ENCODE peak calls at places on chromosome 18, in five cellular contexts. C is adrenal gland; F is SK-N-SH; L is effector CD4-positive, alpha-beta T cell; B is AG20443. Y is an unnamed sample.

GRCh38 chr18:74933930-74934329 is 275.0 kb downstream of the PTGR3 start:
- DNase-seq in F (no peak), L (no peak), B (no peak), C (no peak), Y (no peak)

GRCh38 chr18:5298156-5298852 is 2.8 kb upstream of the ZBTB14 start:
- DNase-seq in L (no peak), F (no peak), C (peak; percentile 29), B (no peak), Y (no peak)

GRCh38 chr18:26479065-26479685 is 69.2 kb downstream of the KCTD1 start:
- DNase-seq in C (no peak), B (no peak), F (no peak), L (no peak), Y (no peak)

GRCh38 chr18:48860276-48861180 is 90.2 kb downstream of the SMAD7 start:
- DNase-seq in B (no peak), C (no peak), F (peak; percentile 76), L (no peak), Y (no peak)

GRCh38 chr18:3821524-3821923 is 371.6 kb downstream of the TGIF1 start:
- DNase-seq in L (no peak), B (no peak), C (no peak), F (no peak), Y (no peak)

GRCh38 chr18:50748243-50749229 is 71.3 kb downstream of the MRO start:
- DNase-seq in C (no peak), F (no peak), B (no peak), L (no peak), Y (peak; percentile 51)

GRCh38 chr18:76654536-76654935 is 159.5 kb upstream of the ZNF516 start:
- DNase-seq in C (no peak), L (no peak), F (no peak), B (no peak), Y (no peak)

GRCh38 chr18:58997811-58998337 is 133.2 kb downstream of the ZNF532 start:
- DNase-seq in L (no peak), C (peak; percentile 27), B (peak; percentile 78), F (no peak), Y (no peak)

GRCh38 chr18:22559414-22560282 is 141.9 kb upstream of the CTAGE1 start:
- DNase-seq in C (peak; percentile 85), L (no peak), F (peak; percentile 74), B (peak; percentile 85), Y (peak; percentile 80)

GRCh38 chr18:47251289-47252120 is at the start of gene SKOR2:
- DNase-seq in B (peak; percentile 14), L (no peak), F (peak; percentile 74), C (no peak), Y (no peak)

GRCh38 chr18:79556829-79557585 is 122.6 kb upstream of the CTDP1 start:
- DNase-seq in B (no peak), F (no peak), C (no peak), L (no peak), Y (no peak)

GRCh38 chr18:75809392-75809791 is 381.9 kb upstream of the SMIM21 start:
- DNase-seq in B (no peak), L (no peak), C (no peak), F (no peak), Y (no peak)

GRCh38 chr18:111292-112014 is 46.9 kb upstream of the USP14 start:
- DNase-seq in C (peak; percentile 51), L (peak; percentile 58), F (peak; percentile 92), B (peak; percentile 88), Y (peak; percentile 78)

GRCh38 chr18:4353853-4354418 is 101.2 kb downstream of the DLGAP1 start:
- DNase-seq in L (no peak), F (no peak), B (no peak), C (no peak), Y (no peak)

GRCh38 chr18:26480897-26481795 is 67.2 kb downstream of the KCTD1 start:
- DNase-seq in C (peak; percentile 52), F (no peak), L (no peak), B (peak; percentile 72), Y (no peak)

GRCh38 chr18:365651-366050 is 97.8 kb upstream of the THOC1 start:
- DNase-seq in B (no peak), F (no peak), C (no peak), L (no peak), Y (no peak)

GRCh38 chr18:74114206-74114605 is 33.4 kb downstream of the FBXO15 start:
- DNase-seq in F (no peak), B (no peak), C (no peak), L (no peak), Y (no peak)

Y was measured in SK-N-DZ.